ENCODE peak calls at places on chromosomes 11 and 22, in six cellular contexts. R is A549, Z is tibial artery, T is psoas muscle, U is nephron progenitor cell, H is HCT116. Q is an unnamed sample.

GRCh38 chr11:104254347-104254746 is 90.4 kb upstream of the PDGFD start:
- DNase-seq in T (no peak), R (peak; percentile 26), Z (no peak), H (peak; percentile 46), U (peak; percentile 50), Q (no peak)

GRCh38 chr11:3934658-3935057 is 79.2 kb downstream of the STIM1 start:
- DNase-seq in T (no peak), U (no peak), Z (no peak), R (no peak), H (no peak), Q (no peak)

GRCh38 chr11:47924184-47924671 is 56.1 kb upstream of the PTPRJ start:
- DNase-seq in Z (no peak), H (peak; percentile 41), R (peak; percentile 88), U (no peak), T (no peak), Q (peak; percentile 77)

GRCh38 chr11:16989554-16989953 is 24.7 kb downstream of the PLEKHA7 start:
- DNase-seq in T (no peak), R (no peak), H (no peak), U (no peak), Z (no peak), Q (no peak)

GRCh38 chr11:133833899-133834296 is 11.4 kb downstream of the SPATA19 start:
- DNase-seq in H (no peak), U (no peak), R (no peak), T (no peak), Z (no peak), Q (no peak)

GRCh38 chr11:19632435-19632834 is 80.2 kb upstream of the NAV2 start:
- DNase-seq in R (no peak), T (no peak), U (no peak), H (no peak), Z (no peak), Q (no peak)

GRCh38 chr11:108511851-108512474 is 13.8 kb upstream of the POGLUT3 start:
- DNase-seq in R (peak; percentile 23), H (no peak), T (no peak), Z (no peak), U (no peak), Q (no peak)

GRCh38 chr22:22219140-22219996 is 25.2 kb upstream of the VPREB1 start:
- DNase-seq in H (no peak), T (no peak), R (no peak), Z (no peak), U (no peak), Q (no peak)

GRCh38 chr11:17743808-17744119 is 9.2 kb downstream of the KCNC1 start:
- DNase-seq in T (no peak), H (no peak), U (no peak), R (no peak), Z (peak; percentile 39), Q (no peak)

GRCh38 chr22:23192133-23192532 is 11.8 kb downstream of the BCR start:
- DNase-seq in T (no peak), U (no peak), Z (no peak), R (no peak), H (no peak), Q (no peak)

GRCh38 chr22:23090079-23090835 is 19.9 kb downstream of the GNAZ start:
- DNase-seq in U (no peak), T (no peak), H (no peak), R (no peak), Z (no peak), Q (no peak)

GRCh38 chr11:68822546-68822945 is 19.2 kb downstream of the CPT1A start:
- DNase-seq in R (no peak), U (no peak), Z (no peak), H (no peak), T (no peak), Q (no peak)

GRCh38 chr11:68145120-68145866 is 24.1 kb upstream of the CHKA start:
- DNase-seq in T (no peak), U (no peak), H (no peak), Z (no peak), R (peak; percentile 53), Q (no peak)

GRCh38 chr11:72141066-72141465 is 5.5 kb downstream of the FOLR3 start:
- DNase-seq in U (no peak), H (no peak), R (peak; percentile 31), T (no peak), Z (no peak), Q (no peak)

GRCh38 chr11:22337571-22338464 is at the start of gene SLC17A6:
- DNase-seq in H (no peak), T (no peak), Z (no peak), R (peak; percentile 5), U (peak; percentile 76), Q (no peak)

GRCh38 chr11:5610446-5610845 is 14.0 kb downstream of the TRIM6 start:
- DNase-seq in U (no peak), Z (no peak), H (no peak), T (no peak), R (no peak), Q (no peak)

GRCh38 chr11:63923319-63923718 is 6.4 kb upstream of the RCOR2 start:
- DNase-seq in U (no peak), Z (no peak), H (no peak), R (no peak), T (no peak), Q (no peak)

GRCh38 chr11:106400949-106401545 is 323.6 kb downstream of the AASDHPPT start:
- DNase-seq in T (no peak), U (no peak), H (no peak), Z (no peak), R (no peak), Q (no peak)

GRCh38 chr22:22720201-22720723 is 75.8 kb downstream of the GGTLC2 start:
- DNase-seq in R (peak; percentile 14), T (no peak), H (peak; percentile 67), U (peak; percentile 65), Z (peak; percentile 55), Q (peak; percentile 18)

GRCh38 chr22:27183474-27183873 is 526.1 kb downstream of the MIAT start:
- DNase-seq in R (no peak), H (no peak), U (no peak), Z (peak; percentile 32), T (no peak), Q (no peak)

GRCh38 chr11:123516238-123516637 is 86.2 kb downstream of the GRAMD1B start:
- DNase-seq in R (no peak), T (no peak), H (no peak), Z (no peak), U (no peak), Q (no peak)

GRCh38 chr11:103940542-103940941 is 95.9 kb upstream of the DDI1 start:
- DNase-seq in T (no peak), H (no peak), U (no peak), Z (no peak), R (no peak), Q (no peak)

DNA sequence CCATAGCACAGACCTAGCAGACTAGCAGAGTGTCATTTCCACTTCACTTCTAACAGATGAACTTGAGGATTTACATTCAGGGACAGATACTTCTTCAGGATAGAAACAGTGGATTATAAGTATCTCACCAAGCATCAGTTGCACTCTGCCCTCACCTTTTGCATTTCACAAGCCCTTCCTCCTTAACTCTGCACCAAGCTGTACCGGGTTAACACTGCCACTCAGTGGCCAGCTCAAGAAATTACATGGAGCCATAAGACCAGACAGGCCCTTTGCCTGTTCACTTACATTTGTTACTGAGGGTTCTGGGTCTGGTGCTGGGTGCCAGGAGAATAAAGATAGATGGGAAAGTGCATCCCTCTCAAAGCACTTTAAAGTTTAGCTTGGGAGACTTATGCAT is 309.8 kb downstream of the SHANK2 start:
- DNase-seq in U (peak; percentile 25), T (no peak), H (peak; percentile 44), R (peak; percentile 72), Z (no peak), Q (no peak)
- TF ChIP-seq CTCF in U (no peak), T (no peak), H (peak; percentile 77), R (peak; percentile 19), Z (no peak), Q (peak; percentile 71)

GRCh38 chr11:10893713-10894112 is 35.9 kb upstream of the ZBED5 start:
- DNase-seq in H (no peak), U (no peak), Z (no peak), T (no peak), R (peak; percentile 90), Q (no peak)
- TF ChIP-seq CTCF in H (peak; percentile 30), U (no peak), Z (peak; percentile 56), T (peak; percentile 35), R (no peak), Q (no peak)

GRCh38 chr11:83310718-83311117 is 24.6 kb upstream of the CCDC90B start:
- DNase-seq in H (no peak), T (no peak), Z (no peak), R (no peak), U (no peak), Q (no peak)

GRCh38 chr11:83303358-83303757 is 17.2 kb upstream of the CCDC90B start:
- DNase-seq in U (no peak), Z (no peak), T (no peak), H (no peak), R (no peak), Q (no peak)

GRCh38 chr11:83306385-83307080 is 20.4 kb upstream of the CCDC90B start:
- DNase-seq in U (no peak), H (no peak), R (no peak), Z (no peak), T (no peak), Q (no peak)
- TF ChIP-seq CTCF in U (no peak), H (no peak), R (no peak), Z (no peak), T (no peak), Q (no peak)

GRCh38 chr22:37748659-37749058 is 51.8 kb downstream of the TRIOBP start:
- DNase-seq in H (no peak), T (no peak), Z (no peak), R (no peak), U (no peak), Q (no peak)

GRCh38 chr22:37747715-37748100 is 50.9 kb downstream of the TRIOBP start:
- DNase-seq in T (no peak), U (no peak), H (no peak), R (no peak), Z (no peak), Q (no peak)

GRCh38 chr22:37750596-37751162 is 53.8 kb downstream of the TRIOBP start:
- DNase-seq in Z (no peak), T (no peak), R (no peak), H (no peak), U (no peak), Q (no peak)

GRCh38 chr22:37749831-37750595 is 53.2 kb downstream of the TRIOBP start:
- DNase-seq in T (no peak), H (no peak), U (no peak), Z (no peak), R (no peak), Q (no peak)

DNA sequence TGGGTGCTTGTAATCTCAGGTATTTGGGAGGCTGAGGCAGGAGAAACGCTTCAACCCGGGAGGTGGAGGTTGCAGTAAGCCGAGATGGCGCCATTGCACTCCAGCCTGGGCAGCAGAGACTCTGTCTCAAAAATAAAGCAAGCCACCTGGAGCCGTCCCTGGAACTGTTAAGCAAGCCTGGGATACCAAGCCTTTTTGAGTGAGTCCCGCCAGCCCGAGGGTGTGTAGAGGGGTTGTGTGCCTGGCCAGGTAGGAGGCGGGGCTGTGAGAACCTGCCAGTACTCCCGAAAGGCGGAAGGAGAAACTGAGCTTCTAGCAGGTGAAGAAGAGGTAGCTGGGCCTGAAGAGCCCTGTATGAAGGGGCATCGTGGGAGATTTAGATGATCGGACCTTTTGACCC is 52.4 kb downstream of the TRIOBP start:
- DNase-seq in R (no peak), T (no peak), Z (no peak), U (no peak), H (no peak), Q (no peak)
- TF ChIP-seq CTCF in R (no peak), T (no peak), Z (no peak), U (no peak), H (no peak), Q (no peak)

GRCh38 chr11:77400775-77401469 is 73.0 kb downstream of the PAK1 start:
- DNase-seq in T (peak; percentile 67), R (no peak), H (no peak), Z (no peak), U (no peak), Q (no peak)
- TF ChIP-seq CTCF in T (peak; percentile 30), R (no peak), H (no peak), Z (no peak), U (no peak), Q (peak; percentile 31)

Q was measured in Panc1.